ENCODE peak calls at places on chromosomes 13 and 19, in seven cellular contexts. One of them, this sample, is unnamed.

GRCh38 chr13:98313938-98314292 is 136.8 kb upstream of the RNF113B start:
- DNase-seq in left ventricle myocardium inferior: no peak
- DNase-seq in CD4-positive, alpha-beta T cell: no peak
- DNase-seq in neuronal stem cell: no peak
- DNase-seq in lung: no peak
- DNase-seq in CD8-positive, alpha-beta memory T cell: no peak
- DNase-seq in right cardiac atrium: no peak
- DNase-seq in this sample: no peak

GRCh38 chr13:109272595-109273325 is 513.6 kb downstream of the IRS2 start:
- DNase-seq in CD8-positive, alpha-beta memory T cell: no peak
- DNase-seq in right cardiac atrium: no peak
- DNase-seq in lung: no peak
- DNase-seq in left ventricle myocardium inferior: no peak
- DNase-seq in CD4-positive, alpha-beta T cell: no peak
- DNase-seq in neuronal stem cell: no peak
- DNase-seq in this sample: no peak

GRCh38 chr13:33927315-33927714 is 109.4 kb downstream of the RFC3 start:
- DNase-seq in left ventricle myocardium inferior: no peak
- DNase-seq in lung: no peak
- DNase-seq in neuronal stem cell: no peak
- DNase-seq in right cardiac atrium: no peak
- DNase-seq in CD8-positive, alpha-beta memory T cell: no peak
- DNase-seq in CD4-positive, alpha-beta T cell: no peak
- DNase-seq in this sample: no peak

GRCh38 chr13:29154390-29154789 is 334.3 kb downstream of the MTUS2 start:
- DNase-seq in neuronal stem cell: no peak
- DNase-seq in left ventricle myocardium inferior: no peak
- DNase-seq in CD8-positive, alpha-beta memory T cell: no peak
- DNase-seq in right cardiac atrium: no peak
- DNase-seq in lung: no peak
- DNase-seq in CD4-positive, alpha-beta T cell: no peak
- DNase-seq in this sample: no peak

GRCh38 chr13:48564046-48564445 is 31.2 kb upstream of the RCBTB2 start:
- DNase-seq in CD8-positive, alpha-beta memory T cell: no peak
- DNase-seq in left ventricle myocardium inferior: no peak
- DNase-seq in CD4-positive, alpha-beta T cell: no peak
- DNase-seq in right cardiac atrium: no peak
- DNase-seq in neuronal stem cell: no peak
- DNase-seq in lung: no peak
- DNase-seq in this sample: no peak

GRCh38 chr19:4337906-4338440 is 654 bp downstream of the STAP2 start:
- DNase-seq in neuronal stem cell: no peak
- DNase-seq in left ventricle myocardium inferior: no peak
- DNase-seq in CD8-positive, alpha-beta memory T cell: no peak
- DNase-seq in right cardiac atrium: peak; percentile 28
- DNase-seq in lung: no peak
- DNase-seq in CD4-positive, alpha-beta T cell: no peak
- DNase-seq in this sample: no peak

GRCh38 chr19:3471954-3472655 is 8.2 kb downstream of the SMIM24 start:
- DNase-seq in right cardiac atrium: peak; percentile 51
- DNase-seq in CD4-positive, alpha-beta T cell: peak; percentile 55
- DNase-seq in CD8-positive, alpha-beta memory T cell: no peak
- DNase-seq in neuronal stem cell: no peak
- DNase-seq in left ventricle myocardium inferior: peak; percentile 44
- DNase-seq in lung: no peak
- DNase-seq in this sample: peak; percentile 70

GRCh38 chr13:108929532-108929931 is 300.1 kb downstream of the MYO16 start:
- DNase-seq in CD4-positive, alpha-beta T cell: no peak
- DNase-seq in CD8-positive, alpha-beta memory T cell: no peak
- DNase-seq in neuronal stem cell: no peak
- DNase-seq in lung: no peak
- DNase-seq in right cardiac atrium: no peak
- DNase-seq in left ventricle myocardium inferior: no peak
- DNase-seq in this sample: no peak

GRCh38 chr19:47523473-47523872 is 8.6 kb upstream of the NAPA start:
- DNase-seq in CD4-positive, alpha-beta T cell: no peak
- DNase-seq in lung: no peak
- DNase-seq in right cardiac atrium: no peak
- DNase-seq in left ventricle myocardium inferior: no peak
- DNase-seq in CD8-positive, alpha-beta memory T cell: no peak
- DNase-seq in neuronal stem cell: no peak
- DNase-seq in this sample: no peak

GRCh38 chr13:30880756-30881155 is 25.3 kb upstream of the MEDAG start:
- DNase-seq in right cardiac atrium: peak; percentile 44
- DNase-seq in neuronal stem cell: no peak
- DNase-seq in CD4-positive, alpha-beta T cell: no peak
- DNase-seq in CD8-positive, alpha-beta memory T cell: no peak
- DNase-seq in left ventricle myocardium inferior: no peak
- DNase-seq in lung: no peak
- DNase-seq in this sample: no peak

GRCh38 chr19:47120461-47120860 is 6.9 kb upstream of the ZC3H4 start:
- DNase-seq in CD4-positive, alpha-beta T cell: no peak
- DNase-seq in lung: no peak
- DNase-seq in neuronal stem cell: no peak
- DNase-seq in left ventricle myocardium inferior: no peak
- DNase-seq in CD8-positive, alpha-beta memory T cell: no peak
- DNase-seq in right cardiac atrium: no peak
- DNase-seq in this sample: no peak

GRCh38 chr19:45895519-45895972 is 6.9 kb downstream of the MYPOP start:
- DNase-seq in left ventricle myocardium inferior: no peak
- DNase-seq in CD8-positive, alpha-beta memory T cell: no peak
- DNase-seq in CD4-positive, alpha-beta T cell: no peak
- DNase-seq in lung: no peak
- DNase-seq in right cardiac atrium: no peak
- DNase-seq in neuronal stem cell: no peak
- DNase-seq in this sample: no peak

GRCh38 chr13:77425705-77426104 is 98.8 kb upstream of the MYCBP2 start:
- DNase-seq in CD8-positive, alpha-beta memory T cell: no peak
- DNase-seq in CD4-positive, alpha-beta T cell: no peak
- DNase-seq in left ventricle myocardium inferior: no peak
- DNase-seq in lung: no peak
- DNase-seq in right cardiac atrium: no peak
- DNase-seq in neuronal stem cell: no peak
- DNase-seq in this sample: no peak

GRCh38 chr13:50797081-50797480 is 46.4 kb downstream of the DLEU7 start:
- DNase-seq in lung: no peak
- DNase-seq in right cardiac atrium: no peak
- DNase-seq in neuronal stem cell: no peak
- DNase-seq in CD8-positive, alpha-beta memory T cell: no peak
- DNase-seq in CD4-positive, alpha-beta T cell: no peak
- DNase-seq in left ventricle myocardium inferior: no peak
- DNase-seq in this sample: no peak

GRCh38 chr19:23887642-23888041 is 27.0 kb upstream of the ZNF726 start:
- DNase-seq in lung: no peak
- DNase-seq in CD8-positive, alpha-beta memory T cell: no peak
- DNase-seq in right cardiac atrium: no peak
- DNase-seq in neuronal stem cell: no peak
- DNase-seq in CD4-positive, alpha-beta T cell: no peak
- DNase-seq in left ventricle myocardium inferior: no peak
- DNase-seq in this sample: no peak

GRCh38 chr19:4388171-4389063 is 11.9 kb downstream of the SH3GL1 start:
- DNase-seq in left ventricle myocardium inferior: peak; percentile 35
- DNase-seq in CD8-positive, alpha-beta memory T cell: no peak
- DNase-seq in lung: no peak
- DNase-seq in right cardiac atrium: peak; percentile 36
- DNase-seq in CD4-positive, alpha-beta T cell: no peak
- DNase-seq in neuronal stem cell: no peak
- DNase-seq in this sample: no peak

GRCh38 chr19:33274663-33275558 is 27.4 kb downstream of the CEBPA start:
- DNase-seq in neuronal stem cell: no peak
- DNase-seq in CD4-positive, alpha-beta T cell: no peak
- DNase-seq in left ventricle myocardium inferior: no peak
- DNase-seq in lung: no peak
- DNase-seq in right cardiac atrium: no peak
- DNase-seq in CD8-positive, alpha-beta memory T cell: no peak
- DNase-seq in this sample: peak; percentile 11

GRCh38 chr19:20077791-20078463 is at the start of gene ZNF90:
- DNase-seq in right cardiac atrium: peak; percentile 96
- DNase-seq in neuronal stem cell: peak; percentile 95
- DNase-seq in CD4-positive, alpha-beta T cell: peak; percentile 77
- DNase-seq in lung: peak; percentile 92
- DNase-seq in CD8-positive, alpha-beta memory T cell: peak; percentile 87
- DNase-seq in left ventricle myocardium inferior: peak; percentile 92
- DNase-seq in this sample: no peak

GRCh38 chr13:42852102-42852501 is 70.7 kb downstream of the FAM216B start:
- DNase-seq in neuronal stem cell: no peak
- DNase-seq in right cardiac atrium: no peak
- DNase-seq in CD8-positive, alpha-beta memory T cell: no peak
- DNase-seq in CD4-positive, alpha-beta T cell: no peak
- DNase-seq in lung: no peak
- DNase-seq in left ventricle myocardium inferior: no peak
- DNase-seq in this sample: no peak

GRCh38 chr13:80048802-80049201 is 292.1 kb downstream of the SPRY2 start:
- DNase-seq in neuronal stem cell: no peak
- DNase-seq in CD4-positive, alpha-beta T cell: peak; percentile 37
- DNase-seq in CD8-positive, alpha-beta memory T cell: peak; percentile 11
- DNase-seq in right cardiac atrium: peak; percentile 82
- DNase-seq in left ventricle myocardium inferior: peak; percentile 80
- DNase-seq in lung: peak; percentile 74
- DNase-seq in this sample: peak; percentile 32

GRCh38 chr13:102872131-102872530 is 26.3 kb downstream of the ERCC5 start:
- DNase-seq in CD4-positive, alpha-beta T cell: no peak
- DNase-seq in right cardiac atrium: no peak
- DNase-seq in neuronal stem cell: no peak
- DNase-seq in lung: no peak
- DNase-seq in CD8-positive, alpha-beta memory T cell: no peak
- DNase-seq in left ventricle myocardium inferior: no peak
- DNase-seq in this sample: no peak

GRCh38 chr13:20137875-20138274 is 23.0 kb downstream of the GJA3 start:
- DNase-seq in lung: no peak
- DNase-seq in neuronal stem cell: no peak
- DNase-seq in left ventricle myocardium inferior: no peak
- DNase-seq in CD8-positive, alpha-beta memory T cell: no peak
- DNase-seq in CD4-positive, alpha-beta T cell: no peak
- DNase-seq in right cardiac atrium: no peak
- DNase-seq in this sample: no peak
- H3K27me3 ChIP-seq in lung: no peaks in the 10 kb centered on the region
- H3K27me3 ChIP-seq in neuronal stem cell: no peaks in the 10 kb centered on the region
- H3K27me3 ChIP-seq in left ventricle myocardium inferior: peaks cover 82% of the 10 kb centered on the region
- H3K27me3 ChIP-seq in CD8-positive, alpha-beta memory T cell: peaks cover 11% of the 10 kb centered on the region
- H3K27me3 ChIP-seq in CD4-positive, alpha-beta T cell: peaks cover 48% of the 10 kb centered on the region
- H3K27me3 ChIP-seq in right cardiac atrium: no peaks in the 10 kb centered on the region
- H3K27me3 ChIP-seq in this sample: no peaks in the 10 kb centered on the region

DNA sequence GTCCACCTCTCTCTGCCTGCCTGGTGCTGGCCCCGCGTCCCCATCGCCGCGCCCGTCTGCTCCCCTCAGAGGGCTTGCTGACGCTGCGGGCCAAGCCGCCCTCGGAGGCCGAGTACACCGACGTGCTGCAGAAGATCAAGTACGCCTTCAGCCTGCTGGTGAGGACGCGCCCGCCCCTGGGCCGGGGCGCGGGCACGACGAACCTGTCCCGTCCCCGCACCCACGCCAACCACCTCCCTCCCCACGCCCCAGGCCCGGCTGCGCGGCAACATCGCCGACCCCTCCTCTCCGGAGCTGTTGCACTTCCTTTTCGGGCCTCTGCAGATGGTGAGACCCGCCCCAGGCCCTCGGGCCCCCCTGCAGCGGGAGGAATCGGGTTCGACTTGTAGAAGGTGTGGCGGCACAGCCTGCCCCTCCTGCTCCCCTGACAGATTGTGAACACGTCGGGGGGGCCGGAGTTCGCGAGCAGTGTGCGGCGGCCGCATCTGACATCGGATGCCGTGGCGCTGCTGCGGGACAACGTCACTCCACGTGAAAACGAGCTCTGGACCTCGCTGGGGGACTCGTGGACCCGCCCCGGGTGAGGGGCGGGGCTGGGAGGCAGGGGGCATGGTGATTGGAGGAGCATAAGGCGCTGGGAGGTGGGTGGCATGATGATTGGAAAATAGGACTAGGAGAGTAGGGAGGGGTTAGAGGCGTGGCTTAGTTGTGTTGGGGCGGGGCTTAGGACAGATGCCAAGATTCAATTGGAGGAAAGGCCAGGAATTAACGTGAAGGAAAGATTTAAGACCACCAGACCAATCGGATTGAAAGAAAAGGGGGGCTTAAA is 6.6 kb downstream of the EPS8L1 start:
- DNase-seq in CD4-positive, alpha-beta T cell: no peak
- DNase-seq in right cardiac atrium: peak; percentile 67
- DNase-seq in left ventricle myocardium inferior: no peak
- DNase-seq in lung: no peak
- DNase-seq in CD8-positive, alpha-beta memory T cell: peak; percentile 21
- DNase-seq in neuronal stem cell: no peak
- DNase-seq in this sample: peak; percentile 23
- H3K27me3 ChIP-seq in CD4-positive, alpha-beta T cell: peaks cover 59% of the 10 kb centered on the region
- H3K27me3 ChIP-seq in right cardiac atrium: no peaks in the 10 kb centered on the region
- H3K27me3 ChIP-seq in left ventricle myocardium inferior: peaks cover 88% of the 10 kb centered on the region
- H3K27me3 ChIP-seq in lung: no peaks in the 10 kb centered on the region
- H3K27me3 ChIP-seq in CD8-positive, alpha-beta memory T cell: peaks cover 24% of the 10 kb centered on the region
- H3K27me3 ChIP-seq in neuronal stem cell: peaks cover 4% of the 10 kb centered on the region
- H3K27me3 ChIP-seq in this sample: no peaks in the 10 kb centered on the region

DNA sequence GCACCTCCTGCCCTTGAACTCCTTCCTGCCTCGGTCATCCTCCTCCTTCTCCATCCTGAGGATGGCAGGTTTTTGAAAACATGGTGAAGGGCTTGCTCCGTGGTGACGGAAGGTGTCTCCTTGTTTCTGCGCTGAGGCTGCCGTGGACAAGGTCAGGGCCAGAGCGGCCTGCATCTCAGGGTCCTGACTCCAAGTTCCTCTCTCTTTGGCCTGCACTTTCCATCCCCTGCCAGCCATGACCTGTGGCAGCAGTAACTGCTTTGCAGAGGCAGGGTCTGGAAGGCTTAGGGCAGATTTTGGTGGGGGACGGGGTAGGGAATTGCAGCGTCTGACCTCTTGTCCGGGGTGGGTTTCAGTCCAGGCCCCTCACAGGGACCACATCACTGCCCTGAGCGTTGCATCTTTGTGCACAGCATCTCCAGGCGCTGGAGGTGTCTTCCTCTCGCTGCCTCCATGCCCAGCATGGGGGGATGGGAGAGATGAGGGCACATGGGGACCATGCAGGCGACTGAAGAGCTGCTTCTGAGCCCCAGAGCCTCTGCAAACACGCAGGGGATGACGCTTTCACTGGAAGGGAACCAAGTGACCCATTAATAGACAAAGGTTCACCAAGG is 216.8 kb downstream of the TEX29 start:
- DNase-seq in CD4-positive, alpha-beta T cell: no peak
- DNase-seq in right cardiac atrium: no peak
- DNase-seq in CD8-positive, alpha-beta memory T cell: no peak
- DNase-seq in lung: no peak
- DNase-seq in neuronal stem cell: no peak
- DNase-seq in left ventricle myocardium inferior: no peak
- DNase-seq in this sample: no peak
- H3K27me3 ChIP-seq in CD4-positive, alpha-beta T cell: peaks cover 32% of the 10 kb centered on the region
- H3K27me3 ChIP-seq in right cardiac atrium: peaks cover 2% of the 10 kb centered on the region
- H3K27me3 ChIP-seq in CD8-positive, alpha-beta memory T cell: peaks cover 8% of the 10 kb centered on the region
- H3K27me3 ChIP-seq in lung: peaks cover 5% of the 10 kb centered on the region
- H3K27me3 ChIP-seq in neuronal stem cell: no peaks in the 10 kb centered on the region
- H3K27me3 ChIP-seq in left ventricle myocardium inferior: peaks cover 100% of the 10 kb centered on the region
- H3K27me3 ChIP-seq in this sample: peaks cover 28% of the 10 kb centered on the region

DNA sequence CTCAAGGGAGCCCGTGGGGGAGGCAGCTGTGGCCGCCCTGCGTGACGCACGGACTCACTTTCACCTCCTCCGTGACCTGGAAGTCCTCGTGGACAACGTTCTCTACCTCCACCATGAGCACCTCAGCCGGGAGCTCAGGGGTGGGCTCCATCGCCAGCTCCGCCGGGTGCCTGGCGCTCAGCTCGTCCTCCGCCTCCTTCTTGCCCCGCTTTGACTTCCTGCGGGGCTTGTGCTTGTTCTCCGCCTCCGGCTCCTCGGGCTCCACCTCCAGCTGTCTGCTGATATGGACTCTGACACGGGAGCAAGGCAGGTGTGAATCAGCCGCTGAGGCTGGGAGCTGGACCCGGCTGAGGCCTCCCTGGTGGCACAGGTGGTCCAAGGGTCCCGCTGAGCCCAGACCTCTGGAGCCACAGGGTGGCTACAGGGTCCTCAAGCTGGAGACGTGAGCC is 8.2 kb downstream of the LONP1 start:
- DNase-seq in lung: no peak
- DNase-seq in right cardiac atrium: no peak
- DNase-seq in neuronal stem cell: no peak
- DNase-seq in CD8-positive, alpha-beta memory T cell: no peak
- DNase-seq in left ventricle myocardium inferior: no peak
- DNase-seq in CD4-positive, alpha-beta T cell: no peak
- DNase-seq in this sample: no peak
- H3K27me3 ChIP-seq in lung: no peaks in the 10 kb centered on the region
- H3K27me3 ChIP-seq in right cardiac atrium: no peaks in the 10 kb centered on the region
- H3K27me3 ChIP-seq in neuronal stem cell: no peaks in the 10 kb centered on the region
- H3K27me3 ChIP-seq in CD8-positive, alpha-beta memory T cell: no peaks in the 10 kb centered on the region
- H3K27me3 ChIP-seq in left ventricle myocardium inferior: no peaks in the 10 kb centered on the region
- H3K27me3 ChIP-seq in CD4-positive, alpha-beta T cell: no peaks in the 10 kb centered on the region
- H3K27me3 ChIP-seq in this sample: no peaks in the 10 kb centered on the region